ENCODE peak calls at places on chromosomes 12 and 14, in eight cellular contexts. R is pancreas; S is suprapubic skin; O is OCI-LY7; L is CD8-positive, alpha-beta T cell; Z is neuronal stem cell; K is naive thymus-derived CD4-positive, alpha-beta T cell; J is ascending aorta. Y is an unnamed sample.

GRCh38 chr14:55699131-55700057 is 119.4 kb downstream of the KTN1 start:
- DNase-seq in R (no peak), S (no peak), O (no peak), L (no peak), Z (no peak), K (no peak), J (no peak), Y (no peak)

GRCh38 chr14:20848316-20848954 is 42.8 kb upstream of the RNASE3 start:
- DNase-seq in R (no peak), S (no peak), O (no peak), L (no peak), Z (no peak), K (no peak), J (no peak), Y (no peak)

GRCh38 chr12:106957617-106958016 is 1.9 kb downstream of the TMEM263 start:
- DNase-seq in R (no peak), S (no peak), O (peak; percentile 41), L (no peak), Z (no peak), K (no peak), J (no peak), Y (no peak)

GRCh38 chr12:95963104-95963503 is 20.0 kb downstream of the AMDHD1 start:
- DNase-seq in R (no peak), S (no peak), O (peak; percentile 33), L (no peak), Z (no peak), K (no peak), J (no peak), Y (no peak)

GRCh38 chr12:29282452-29282851 is 98.5 kb downstream of the ERGIC2 start:
- DNase-seq in R (no peak), S (no peak), O (no peak), L (no peak), Z (no peak), K (no peak), J (no peak), Y (no peak)

GRCh38 chr14:72544615-72545387 is 349.1 kb downstream of the DPF3 start:
- DNase-seq in R (no peak), S (no peak), O (no peak), L (no peak), Z (peak; percentile 21), K (no peak), J (no peak), Y (no peak)

GRCh38 chr12:52975820-52976573 is 27.1 kb downstream of the KRT18 start:
- DNase-seq in R (no peak), S (no peak), O (no peak), L (no peak), Z (no peak), K (no peak), J (no peak), Y (no peak)

GRCh38 chr14:77097006-77097688 is 911 bp upstream of the CIPC start:
- DNase-seq in R (no peak), S (no peak), O (no peak), L (no peak), Z (no peak), K (no peak), J (no peak), Y (no peak)

GRCh38 chr12:50242751-50243191 is 40.5 kb downstream of the LIMA1 start:
- DNase-seq in R (no peak), S (no peak), O (no peak), L (no peak), Z (no peak), K (no peak), J (no peak), Y (no peak)

GRCh38 chr14:88258026-88258425 is 65.0 kb downstream of the KCNK10 start:
- DNase-seq in R (no peak), S (no peak), O (no peak), L (no peak), Z (no peak), K (no peak), J (no peak), Y (no peak)

GRCh38 chr14:52313903-52314481 is at the start of gene PTGER2:
- DNase-seq in R (peak; percentile 43), S (peak; percentile 92), O (no peak), L (peak; percentile 78), Z (peak; percentile 59), K (peak; percentile 24), J (peak; percentile 60), Y (peak; percentile 58)

GRCh38 chr12:65204886-65205525 is 35.6 kb downstream of the LEMD3 start:
- DNase-seq in R (no peak), S (no peak), O (peak; percentile 43), L (no peak), Z (no peak), K (no peak), J (no peak), Y (no peak)

GRCh38 chr14:100538566-100539318 is 48.5 kb downstream of the BEGAIN start:
- DNase-seq in R (peak; percentile 6), S (peak; percentile 65), O (no peak), L (no peak), Z (no peak), K (no peak), J (no peak), Y (peak; percentile 9)

GRCh38 chr14:50388256-50388931 is 8.3 kb downstream of the CDKL1 start:
- DNase-seq in R (peak; percentile 80), S (no peak), O (no peak), L (no peak), Z (no peak), K (no peak), J (no peak), Y (no peak)

GRCh38 chr14:95197498-95198010 is 40.2 kb upstream of the DICER1 start:
- DNase-seq in R (no peak), S (no peak), O (no peak), L (no peak), Z (no peak), K (no peak), J (no peak), Y (no peak)

GRCh38 chr12:106149096-106149784 is 10.5 kb upstream of the NUAK1 start:
- DNase-seq in R (no peak), S (no peak), O (peak; percentile 21), L (no peak), Z (no peak), K (no peak), J (no peak), Y (no peak)

GRCh38 chr12:122406701-122407154 is 15.7 kb downstream of the CLIP1 start:
- DNase-seq in R (no peak), S (no peak), O (peak; percentile 24), L (no peak), Z (no peak), K (no peak), J (no peak), Y (no peak)
- H3K9me3 ChIP-seq in R (no peaks in the 10 kb centered on the region), S (no peaks in the 10 kb centered on the region), O (no peaks in the 10 kb centered on the region), L (no peaks in the 10 kb centered on the region), Z (peaks cover 11% of the 10 kb centered on the region), K (no peaks in the 10 kb centered on the region), J (no peaks in the 10 kb centered on the region), Y (no peaks in the 10 kb centered on the region)

DNA sequence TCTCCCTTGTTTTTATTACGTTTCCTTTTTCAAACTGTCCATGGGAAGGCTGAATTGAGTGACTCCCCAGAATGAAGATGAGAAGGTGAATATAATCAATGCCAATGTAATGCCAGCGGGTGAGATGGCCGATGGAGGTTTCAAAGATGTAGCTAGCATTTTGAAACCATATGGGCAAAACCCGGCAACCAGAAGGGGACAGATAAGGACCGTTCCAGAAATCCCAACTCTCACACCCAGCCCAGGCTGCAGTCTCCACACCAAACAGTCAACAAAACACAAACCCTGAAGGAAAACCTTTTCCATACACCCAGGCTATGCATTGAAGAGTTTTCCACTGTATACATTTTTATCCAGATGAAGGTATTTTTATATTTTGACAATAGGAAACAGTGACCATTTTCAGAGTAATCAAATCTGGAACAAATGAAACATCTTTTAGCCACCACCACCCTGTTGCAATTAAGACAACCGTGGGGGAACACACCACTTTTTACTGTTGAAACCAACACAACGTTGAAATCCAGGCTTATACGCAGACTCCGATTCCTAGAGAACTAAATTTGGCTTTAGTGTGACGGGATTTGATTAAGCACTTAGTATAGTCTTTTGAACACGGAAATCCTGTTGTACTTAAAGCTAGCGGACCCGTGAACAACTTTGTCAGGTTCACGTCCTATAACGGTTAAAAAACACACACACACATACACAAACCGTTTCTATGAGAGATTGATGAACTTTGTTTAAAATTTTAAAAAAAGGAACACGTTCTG is 19.0 kb downstream of the PHETA1 start:
- DNase-seq in R (no peak), S (no peak), O (no peak), L (no peak), Z (no peak), K (no peak), J (no peak), Y (no peak)
- H3K9me3 ChIP-seq in R (no peaks in the 10 kb centered on the region), S (peaks cover 12% of the 10 kb centered on the region), O (peaks cover 10% of the 10 kb centered on the region), L (no peaks in the 10 kb centered on the region), Z (peaks cover 6% of the 10 kb centered on the region), K (no peaks in the 10 kb centered on the region), J (peaks cover 11% of the 10 kb centered on the region), Y (no peaks in the 10 kb centered on the region)

GRCh38 chr14:97625512-97625911 is 828.3 kb downstream of the VRK1 start:
- DNase-seq in R (no peak), S (no peak), O (no peak), L (no peak), Z (no peak), K (no peak), J (no peak), Y (no peak)
- H3K9me3 ChIP-seq in R (no peaks in the 10 kb centered on the region), S (no peaks in the 10 kb centered on the region), O (no peaks in the 10 kb centered on the region), L (no peaks in the 10 kb centered on the region), Z (no peaks in the 10 kb centered on the region), K (no peaks in the 10 kb centered on the region), J (no peaks in the 10 kb centered on the region), Y (no peaks in the 10 kb centered on the region)

GRCh38 chr12:132270969-132271754 is 58.2 kb downstream of the GALNT9 start:
- DNase-seq in R (no peak), S (no peak), O (no peak), L (no peak), Z (no peak), K (no peak), J (no peak), Y (no peak)

GRCh38 chr12:132269266-132269968 is 60.0 kb downstream of the GALNT9 start:
- DNase-seq in R (no peak), S (no peak), O (no peak), L (no peak), Z (no peak), K (no peak), J (no peak), Y (no peak)

GRCh38 chr12:132271755-132272092 is 57.7 kb downstream of the GALNT9 start:
- DNase-seq in R (no peak), S (no peak), O (no peak), L (no peak), Z (no peak), K (no peak), J (no peak), Y (no peak)

GRCh38 chr12:132268674-132269073 is 60.7 kb downstream of the GALNT9 start:
- DNase-seq in R (no peak), S (no peak), O (no peak), L (no peak), Z (no peak), K (no peak), J (no peak), Y (no peak)

DNA sequence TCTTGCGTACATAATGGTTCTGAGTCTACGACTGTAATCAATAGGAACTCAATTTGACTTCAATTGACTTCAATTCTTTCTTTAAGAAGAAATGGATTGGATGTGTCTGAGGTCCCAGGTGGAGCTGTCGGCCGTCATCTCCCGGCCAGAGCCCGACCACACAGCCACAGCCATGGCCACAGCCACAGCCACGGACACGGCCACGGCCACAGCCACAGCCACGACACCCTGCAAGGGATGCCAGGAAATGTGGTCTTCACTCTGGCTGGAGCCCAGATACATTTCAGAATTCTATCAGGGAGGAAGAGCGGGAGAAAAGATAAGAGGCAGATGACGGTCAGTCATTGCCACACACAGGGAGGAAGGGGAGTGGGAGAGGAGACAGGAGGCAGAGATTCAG is 58.9 kb downstream of the GALNT9 start:
- DNase-seq in R (no peak), S (no peak), O (no peak), L (no peak), Z (no peak), K (no peak), J (no peak), Y (no peak)
- H3K9me3 ChIP-seq in R (no peaks in the 10 kb centered on the region), S (no peaks in the 10 kb centered on the region), O (no peaks in the 10 kb centered on the region), L (no peaks in the 10 kb centered on the region), Z (no peaks in the 10 kb centered on the region), K (no peaks in the 10 kb centered on the region), J (no peaks in the 10 kb centered on the region), Y (no peaks in the 10 kb centered on the region)

Y was measured in T-helper 17 cell.